ENCODE peak calls at places on chromosome 16, in nine cellular contexts. R, C, L, W, H, B, O, M and E are unnamed samples. For H3K27me3, the result is how much of the 10 kb centered on the place peaks cover.

GRCh38 chr16:84703671-84704070 is 3.9 kb downstream of the USP10 start:
- DNase-seq in R (no peak), C (no peak), L (no peak), W (no peak), H (no peak), B (no peak), O (peak), M (no peak), E (no peak)

GRCh38 chr16:68374961-68375660 is 64.3 kb downstream of the PRMT7 start:
- DNase-seq in R (no peak), C (peak), L (no peak), W (no peak), H (peak), B (no peak), O (no peak), M (no peak), E (no peak)

GRCh38 chr16:30152517-30152916 is 29.5 kb upstream of the MAPK3 start:
- DNase-seq in R (no peak), C (no peak), L (no peak), W (no peak), H (no peak), B (no peak), O (no peak), M (no peak), E (no peak)

GRCh38 chr16:69747115-69747514 is 7.6 kb downstream of the NOB1 start:
- DNase-seq in R (no peak), C (no peak), L (no peak), W (no peak), H (no peak), B (no peak), O (no peak), M (no peak), E (no peak)

GRCh38 chr16:56113223-56113622 is 78.1 kb upstream of the GNAO1 start:
- DNase-seq in R (no peak), C (peak), L (no peak), W (no peak), H (no peak), B (no peak), O (no peak), M (no peak), E (no peak)

GRCh38 chr16:74752756-74753155 is 21.9 kb downstream of the FA2H start:
- DNase-seq in R (no peak), C (no peak), L (no peak), W (no peak), H (no peak), B (no peak), O (no peak), M (no peak), E (no peak)

GRCh38 chr16:69112285-69113129 is 7.1 kb downstream of the HAS3 start:
- DNase-seq in R (peak), C (peak), L (no peak), W (no peak), H (peak), B (peak), O (no peak), M (no peak), E (no peak)

GRCh38 chr16:57689772-57690558 is 4.6 kb upstream of the DRC7 start:
- DNase-seq in R (no peak), C (no peak), L (no peak), W (peak), H (no peak), B (peak), O (no peak), M (peak), E (peak)

GRCh38 chr16:30186782-30187555 is 3.6 kb downstream of the CORO1A start:
- DNase-seq in R (peak), C (peak), L (peak), W (peak), H (peak), B (peak), O (no peak), M (no peak), E (peak)

GRCh38 chr16:75628351-75628750 is 5.3 kb upstream of the ADAT1 start:
- DNase-seq in R (no peak), C (no peak), L (no peak), W (no peak), H (no peak), B (no peak), O (no peak), M (no peak), E (no peak)

GRCh38 chr16:6961704-6962103 is 370.9 kb upstream of the RBFOX1 start:
- DNase-seq in R (no peak), C (no peak), L (no peak), W (no peak), H (no peak), B (no peak), O (no peak), M (no peak), E (no peak)

GRCh38 chr16:27154573-27155521 is 48.5 kb upstream of the KDM8 start:
- DNase-seq in R (peak), C (peak), L (peak), W (peak), H (peak), B (peak), O (peak), M (no peak), E (peak)

GRCh38 chr16:930511-930910 is 40.3 kb downstream of the LMF1 start:
- DNase-seq in R (no peak), C (no peak), L (no peak), W (no peak), H (peak), B (no peak), O (no peak), M (no peak), E (no peak)

GRCh38 chr16:31458073-31458834 is 1.0 kb upstream of the ARMC5 start:
- DNase-seq in R (no peak), C (peak), L (peak), W (peak), H (peak), B (peak), O (peak), M (peak), E (peak)

GRCh38 chr16:23245268-23245667 is 56.8 kb upstream of the SCNN1B start:
- DNase-seq in R (no peak), C (no peak), L (no peak), W (no peak), H (peak), B (peak), O (no peak), M (no peak), E (no peak)

GRCh38 chr16:55370762-55371482 is 46.9 kb downstream of the IRX6 start:
- DNase-seq in R (peak), C (peak), L (no peak), W (no peak), H (peak), B (peak), O (peak), M (no peak), E (no peak)

GRCh38 chr16:11621539-11621919 is 34.8 kb upstream of the LITAF start:
- DNase-seq in R (no peak), C (no peak), L (no peak), W (no peak), H (no peak), B (no peak), O (no peak), M (no peak), E (no peak)

GRCh38 chr16:75263963-75264445 is 12.6 kb upstream of the BCAR1 start:
- DNase-seq in R (no peak), C (no peak), L (no peak), W (no peak), H (peak), B (peak), O (no peak), M (peak), E (no peak)

GRCh38 chr16:27164280-27164837 is 39.0 kb upstream of the KDM8 start:
- DNase-seq in R (no peak), C (no peak), L (no peak), W (no peak), H (no peak), B (no peak), O (peak), M (no peak), E (no peak)

GRCh38 chr16:68005786-68006286 is 6.6 kb upstream of the DPEP2 start:
- DNase-seq in R (peak), C (peak), L (peak), W (peak), H (peak), B (no peak), O (no peak), M (peak), E (no peak)

GRCh38 chr16:75010427-75010826 is 11.6 kb downstream of the ZNRF1 start:
- DNase-seq in R (no peak), C (no peak), L (no peak), W (no peak), H (no peak), B (no peak), O (peak), M (no peak), E (no peak)

GRCh38 chr16:17334096-17334495 is 136.7 kb downstream of the XYLT1 start:
- DNase-seq in R (no peak), C (no peak), L (no peak), W (no peak), H (peak), B (peak), O (peak), M (no peak), E (no peak)

GRCh38 chr16:55737318-55737717 is 81.5 kb downstream of the SLC6A2 start:
- DNase-seq in R (no peak), C (no peak), L (no peak), W (no peak), H (no peak), B (no peak), O (no peak), M (no peak), E (no peak)

GRCh38 chr16:1433756-1434155 is 2.9 kb downstream of the PERCC1 start:
- DNase-seq in R (no peak), C (no peak), L (no peak), W (no peak), H (no peak), B (no peak), O (no peak), M (no peak), E (no peak)

GRCh38 chr16:85034591-85035433 is 7.2 kb downstream of the KIAA0513 start:
- DNase-seq in R (no peak), C (no peak), L (no peak), W (no peak), H (no peak), B (no peak), O (no peak), M (no peak), E (no peak)

GRCh38 chr16:67914758-67915622 is 16.7 kb downstream of the CTRL start:
- DNase-seq in R (no peak), C (peak), L (no peak), W (no peak), H (no peak), B (no peak), O (no peak), M (no peak), E (no peak)

GRCh38 chr16:89174877-89175276 is 3.3 kb downstream of the CDH15 start:
- DNase-seq in R (no peak), C (no peak), L (no peak), W (no peak), H (no peak), B (no peak), O (peak), M (no peak), E (no peak)
- H3K27me3 ChIP-seq in R (under half), C (under half), L (under half), W (under half), H (under half), B (half or more), O (under half), M (under half), E (under half)

DNA sequence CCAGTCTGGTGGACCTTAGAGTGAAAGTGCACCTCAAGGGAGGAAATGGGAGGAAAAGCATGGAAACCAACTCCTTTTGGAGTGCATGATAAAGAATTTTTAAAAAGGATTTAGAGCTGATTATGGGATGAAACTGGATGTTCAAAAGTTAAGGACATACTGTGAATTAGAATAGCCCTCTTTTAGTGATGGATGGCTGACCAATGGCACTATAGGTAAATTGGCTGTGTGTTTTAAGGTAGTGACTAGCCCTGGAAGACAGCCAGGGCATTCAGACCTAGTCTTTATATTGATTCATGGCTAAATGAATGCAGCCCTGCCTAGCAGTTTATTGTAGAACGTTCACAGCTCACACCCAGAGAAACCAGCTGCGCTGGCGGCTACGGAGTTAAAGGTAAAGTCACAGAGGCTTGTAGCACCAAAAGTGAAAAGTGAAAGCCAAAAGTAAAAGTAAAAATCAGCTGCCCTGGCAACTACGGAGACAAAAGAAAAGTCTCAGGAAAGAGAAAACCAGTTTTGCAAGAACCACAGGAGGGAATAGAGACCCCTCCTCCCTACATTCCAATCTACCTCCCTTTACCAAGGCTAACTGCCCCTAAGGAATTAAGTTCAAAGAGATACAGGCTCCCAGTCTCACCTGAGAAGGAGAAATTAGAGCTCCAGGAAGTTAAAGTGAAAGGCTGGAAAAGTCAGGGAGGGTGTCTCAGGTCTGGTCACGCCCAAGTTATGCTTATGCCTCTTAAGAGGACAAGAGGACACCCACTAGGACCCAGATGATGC is 21.8 kb downstream of the ACSM1 start:
- DNase-seq in R (no peak), C (peak), L (no peak), W (peak), H (no peak), B (peak), O (no peak), M (peak), E (no peak)
- H3K4me3 ChIP-seq in R (peak), C (no peak), L (peak), W (peak), H (peak), B (peak), O (no peak), M (peak), E (peak)

DNA sequence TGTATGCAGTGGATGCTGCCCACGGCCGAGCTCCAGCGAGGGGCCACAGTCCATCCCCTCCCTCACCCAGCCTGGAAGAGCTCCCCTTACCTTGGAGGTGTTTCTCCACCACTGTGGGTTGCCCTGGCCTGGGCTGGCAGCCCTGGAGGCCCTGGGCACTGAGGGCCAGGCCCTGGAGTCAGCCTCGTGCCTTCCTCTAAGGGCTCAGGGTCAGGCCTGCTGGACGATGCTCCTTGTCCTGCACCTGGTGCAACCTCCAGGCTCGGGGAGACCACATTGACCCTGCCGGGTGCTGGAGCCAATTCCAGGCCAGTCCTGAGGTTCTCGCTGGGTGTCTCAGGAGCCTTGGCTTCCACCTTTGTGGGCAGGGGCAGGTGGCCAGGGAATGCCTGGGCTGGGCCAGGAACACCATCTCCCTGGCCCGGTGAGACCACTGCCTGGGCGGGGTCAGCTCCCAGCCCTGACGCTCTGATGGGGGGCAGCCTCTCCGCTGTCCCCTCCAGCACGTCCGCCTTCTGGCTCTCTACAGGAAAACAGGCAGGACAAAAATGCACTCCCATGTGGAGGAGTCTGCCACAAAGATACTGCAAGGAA is 10.4 kb downstream of the MYLK3 start:
- DNase-seq in R (no peak), C (peak), L (no peak), W (no peak), H (no peak), B (peak), O (no peak), M (no peak), E (no peak)
- H3K27ac ChIP-seq in R (no peak), C (no peak), L (no peak), W (no peak), H (peak), B (no peak), O (no peak), M (no peak), E (no peak)

GRCh38 chr16:3187798-3188674 is at the start of gene OR1F1:
- DNase-seq in R (no peak), C (peak), L (peak), W (peak), H (no peak), B (no peak), O (peak), M (peak), E (peak)

GRCh38 chr16:3188675-3188924 is 596 bp downstream of the OR1F1 start:
- DNase-seq in R (no peak), C (no peak), L (no peak), W (no peak), H (no peak), B (no peak), O (no peak), M (no peak), E (no peak)

GRCh38 chr16:3188925-3189825 is 1.2 kb downstream of the OR1F1 start:
- DNase-seq in R (no peak), C (peak), L (no peak), W (no peak), H (no peak), B (no peak), O (peak), M (peak), E (no peak)

GRCh38 chr16:3190949-3191353 is 2.9 kb downstream of the OR1F1 start:
- DNase-seq in R (no peak), C (no peak), L (no peak), W (no peak), H (no peak), B (no peak), O (no peak), M (no peak), E (no peak)

DNA sequence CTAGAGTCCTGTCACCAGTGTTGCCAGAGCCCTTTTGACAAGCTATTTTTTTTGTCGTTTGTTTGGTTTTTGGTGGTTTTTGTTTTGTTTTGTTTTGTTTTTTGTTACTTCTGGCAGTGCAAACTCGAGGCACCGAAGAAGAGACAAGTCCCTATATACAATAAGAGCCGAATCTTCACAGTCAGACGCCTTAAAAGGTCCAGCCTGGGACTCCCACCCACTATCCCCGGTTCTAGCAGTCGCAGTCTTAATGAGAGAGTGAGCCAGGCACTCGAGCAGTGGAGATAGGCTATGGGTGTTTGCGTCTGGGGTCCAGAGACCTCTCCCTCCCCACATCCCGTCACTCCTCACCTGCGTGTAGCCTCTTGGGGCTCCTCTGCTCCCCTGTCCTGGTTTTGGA is 1.9 kb downstream of the OR1F1 start:
- DNase-seq in R (no peak), C (peak), L (no peak), W (no peak), H (no peak), B (no peak), O (no peak), M (no peak), E (no peak)
- H3K27me3 ChIP-seq in R (under half), C (under half), L (under half), W (half or more), H (half or more), B (half or more), O (under half), M (under half), E (half or more)

DNA sequence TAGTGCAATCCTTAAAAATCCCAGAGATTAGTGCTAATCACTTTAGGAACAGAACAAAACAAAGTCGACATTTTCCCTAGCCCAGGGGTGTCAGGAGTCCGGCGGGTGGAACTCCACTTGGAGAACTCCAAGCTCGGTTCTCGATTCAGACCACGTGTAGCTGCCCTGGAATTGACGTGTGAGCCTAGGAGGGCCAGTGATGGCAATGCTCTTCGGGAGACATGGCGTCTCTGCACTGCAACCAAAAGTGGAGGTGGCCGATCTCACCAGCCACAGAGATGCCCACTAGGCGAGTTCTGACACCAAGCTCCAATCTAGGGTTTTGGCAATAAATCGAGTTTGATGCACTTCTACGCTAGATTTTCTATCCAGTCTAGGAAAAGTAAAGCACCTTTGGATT is 17.6 kb downstream of the MAP1LC3B start:
- DNase-seq in R (no peak), C (peak), L (no peak), W (no peak), H (no peak), B (peak), O (no peak), M (no peak), E (no peak)
- H3K4me3 ChIP-seq in R (no peak), C (no peak), L (no peak), W (no peak), H (no peak), B (no peak), O (no peak), M (no peak), E (no peak)

GRCh38 chr16:79687249-79687768 is 86.8 kb upstream of the MAF start:
- DNase-seq in R (no peak), C (peak), L (no peak), W (no peak), H (no peak), B (no peak), O (no peak), M (no peak), E (no peak)

GRCh38 chr16:79690159-79690558 is 89.6 kb upstream of the MAF start:
- DNase-seq in R (no peak), C (no peak), L (no peak), W (no peak), H (no peak), B (no peak), O (peak), M (no peak), E (no peak)

GRCh38 chr16:79685871-79686270 is 85.3 kb upstream of the MAF start:
- DNase-seq in R (no peak), C (no peak), L (no peak), W (no peak), H (no peak), B (no peak), O (no peak), M (no peak), E (no peak)

GRCh38 chr16:79691001-79691400 is 90.5 kb upstream of the MAF start:
- DNase-seq in R (no peak), C (no peak), L (no peak), W (no peak), H (no peak), B (no peak), O (no peak), M (no peak), E (no peak)
- H3K27ac ChIP-seq in R (no peak), C (no peak), L (no peak), W (no peak), H (no peak), B (no peak), O (no peak), M (no peak), E (no peak)

DNA sequence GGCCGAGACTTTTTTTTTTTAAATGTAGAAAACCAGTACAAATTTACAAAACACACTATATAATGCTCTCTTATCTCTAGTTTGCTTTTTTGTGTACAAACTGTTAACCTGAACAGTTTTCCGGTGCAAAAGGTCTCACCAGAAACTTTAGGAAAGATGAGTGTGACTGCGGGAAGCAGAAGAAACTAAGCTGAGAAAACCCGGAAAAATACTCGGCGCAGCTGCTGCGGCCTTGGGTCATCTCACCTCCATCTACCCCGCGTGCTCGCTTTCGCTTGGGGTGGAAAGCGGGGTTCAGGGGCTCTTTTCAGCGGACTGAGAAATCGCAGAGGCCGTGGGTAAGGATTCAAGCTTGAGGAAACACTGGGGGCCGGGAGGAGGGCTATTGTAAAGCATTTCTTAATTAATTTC is 1.8 kb downstream of the SALL1 start:
- DNase-seq in R (no peak), C (peak), L (no peak), W (no peak), H (no peak), B (no peak), O (peak), M (no peak), E (no peak)
- H3K27me3 ChIP-seq in R (under half), C (under half), L (under half), W (under half), H (half or more), B (half or more), O (under half), M (under half), E (under half)